ENCODE peak calls at places on chromosomes 13 and 19, in four cellular contexts. One of them, this sample, is unnamed.

GRCh38 chr19:20664917-20665781 is 3.8 kb upstream of the ZNF626 start:
- DNase-seq in adrenal gland: no peak
- DNase-seq in stomach: no peak
- DNase-seq in IMR-90: no peak
- DNase-seq in this sample: no peak

GRCh38 chr13:113209880-113210421 is 538 bp downstream of the CUL4A start:
- DNase-seq in adrenal gland: peak
- DNase-seq in stomach: peak
- DNase-seq in IMR-90: peak
- DNase-seq in this sample: peak

GRCh38 chr19:37095859-37096258 is 17.6 kb downstream of the ZNF420 start:
- DNase-seq in adrenal gland: no peak
- DNase-seq in stomach: no peak
- DNase-seq in IMR-90: no peak
- DNase-seq in this sample: peak

GRCh38 chr19:4567584-4568071 is 8.1 kb upstream of the SEMA6B start:
- DNase-seq in adrenal gland: peak
- DNase-seq in stomach: peak
- DNase-seq in IMR-90: peak
- DNase-seq in this sample: peak

GRCh38 chr13:33195693-33196464 is 89.7 kb downstream of the STARD13 start:
- DNase-seq in adrenal gland: no peak
- DNase-seq in stomach: no peak
- DNase-seq in IMR-90: no peak
- DNase-seq in this sample: no peak

GRCh38 chr13:60143775-60144174 is 20.0 kb downstream of the DIAPH3 start:
- DNase-seq in adrenal gland: no peak
- DNase-seq in stomach: no peak
- DNase-seq in IMR-90: no peak
- DNase-seq in this sample: no peak

GRCh38 chr13:49690990-49691886 is at the start of gene EBPL:
- DNase-seq in adrenal gland: peak
- DNase-seq in stomach: peak
- DNase-seq in IMR-90: peak
- DNase-seq in this sample: peak

GRCh38 chr13:24842533-24843278 is 78.7 kb downstream of the RNF17 start:
- DNase-seq in adrenal gland: no peak
- DNase-seq in stomach: no peak
- DNase-seq in IMR-90: no peak
- DNase-seq in this sample: no peak

GRCh38 chr13:35349673-35350278 is 126.7 kb downstream of the MAB21L1 start:
- DNase-seq in adrenal gland: no peak
- DNase-seq in stomach: no peak
- DNase-seq in IMR-90: no peak
- DNase-seq in this sample: peak

GRCh38 chr13:105196052-105196451 is 1339.4 kb downstream of the EFNB2 start:
- DNase-seq in adrenal gland: no peak
- DNase-seq in stomach: no peak
- DNase-seq in IMR-90: peak
- DNase-seq in this sample: no peak

GRCh38 chr13:110138009-110138699 is 168.8 kb downstream of the COL4A1 start:
- DNase-seq in adrenal gland: peak
- DNase-seq in stomach: peak
- DNase-seq in IMR-90: peak
- DNase-seq in this sample: peak
- TF ChIP-seq POLR2A in adrenal gland: no peak
- TF ChIP-seq POLR2A in stomach: no peak
- TF ChIP-seq POLR2A in IMR-90: no peak
- TF ChIP-seq POLR2A in this sample: peak

DNA sequence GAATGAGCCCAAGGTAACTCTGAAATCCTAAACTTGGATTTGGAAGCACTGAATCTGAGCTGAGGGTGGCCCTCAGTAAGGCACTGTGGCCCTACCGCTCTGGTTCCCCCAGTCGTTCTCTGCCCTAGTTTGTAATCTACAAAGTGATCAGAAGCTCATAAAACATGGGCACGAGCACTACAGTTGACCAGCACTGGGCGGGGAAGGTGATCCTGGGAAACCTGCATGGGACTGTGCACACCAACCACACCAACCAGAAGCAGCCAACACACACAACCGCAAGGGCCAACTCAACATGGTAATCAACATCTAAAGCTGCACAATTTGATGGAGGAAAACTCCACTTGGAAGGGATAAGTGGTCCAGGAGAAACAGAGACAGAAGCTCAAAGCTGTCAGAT is 22.9 kb downstream of the SLC7A1 start:
- DNase-seq in adrenal gland: no peak
- DNase-seq in stomach: no peak
- DNase-seq in IMR-90: no peak
- DNase-seq in this sample: no peak
- TF ChIP-seq POLR2A in adrenal gland: no peak
- TF ChIP-seq POLR2A in stomach: no peak
- TF ChIP-seq POLR2A in IMR-90: no peak
- TF ChIP-seq POLR2A in this sample: no peak

GRCh38 chr19:1266818-1267440 is 2.2 kb upstream of the CIRBP start:
- DNase-seq in adrenal gland: peak
- DNase-seq in stomach: peak
- DNase-seq in IMR-90: no peak
- DNase-seq in this sample: peak

GRCh38 chr19:1265611-1266115 is 3.5 kb upstream of the CIRBP start:
- DNase-seq in adrenal gland: peak
- DNase-seq in stomach: no peak
- DNase-seq in IMR-90: peak
- DNase-seq in this sample: peak

GRCh38 chr19:1267441-1268391 is 1.4 kb upstream of the CIRBP start:
- DNase-seq in adrenal gland: peak
- DNase-seq in stomach: no peak
- DNase-seq in IMR-90: peak
- DNase-seq in this sample: no peak

GRCh38 chr19:1264801-1265610 is 4.1 kb upstream of the CIRBP start:
- DNase-seq in adrenal gland: peak
- DNase-seq in stomach: peak
- DNase-seq in IMR-90: peak
- DNase-seq in this sample: peak

GRCh38 chr19:1266116-1266817 is 2.9 kb upstream of the CIRBP start:
- DNase-seq in adrenal gland: peak
- DNase-seq in stomach: peak
- DNase-seq in IMR-90: peak
- DNase-seq in this sample: peak
- TF ChIP-seq POLR2A in adrenal gland: no peak
- TF ChIP-seq POLR2A in stomach: no peak
- TF ChIP-seq POLR2A in IMR-90: peak
- TF ChIP-seq POLR2A in this sample: no peak

GRCh38 chr19:17264641-17264979 is at the start of gene USHBP1:
- DNase-seq in adrenal gland: no peak
- DNase-seq in stomach: no peak
- DNase-seq in IMR-90: no peak
- DNase-seq in this sample: no peak
- TF ChIP-seq POLR2A in adrenal gland: no peak
- TF ChIP-seq POLR2A in stomach: no peak
- TF ChIP-seq POLR2A in IMR-90: no peak
- TF ChIP-seq POLR2A in this sample: no peak

DNA sequence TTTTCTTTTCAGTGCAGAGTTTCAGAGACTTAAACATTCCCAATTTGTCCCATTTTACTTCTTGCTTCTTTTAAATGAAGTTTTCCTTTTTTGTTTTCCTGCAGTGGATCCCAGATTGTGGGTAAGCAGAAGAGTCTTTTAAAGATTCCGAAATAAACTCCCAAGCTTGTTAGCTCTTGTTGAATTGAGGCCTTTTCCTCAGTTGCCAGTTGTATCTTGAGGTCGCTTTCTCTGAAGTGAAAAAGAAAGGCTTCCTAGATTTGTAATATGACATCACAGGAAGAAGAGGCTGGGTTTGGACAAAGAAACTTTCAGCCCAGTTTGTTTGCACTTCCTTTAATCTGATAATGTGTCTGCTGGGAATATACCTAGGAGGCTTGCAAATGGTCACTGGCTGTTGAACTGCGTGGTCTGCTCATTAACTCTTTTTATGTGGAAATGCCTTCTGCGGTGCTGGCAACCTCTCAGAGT is at the start of gene LPAR6:
- DNase-seq in adrenal gland: no peak
- DNase-seq in stomach: no peak
- DNase-seq in IMR-90: peak
- DNase-seq in this sample: no peak
- TF ChIP-seq POLR2A in adrenal gland: peak
- TF ChIP-seq POLR2A in stomach: no peak
- TF ChIP-seq POLR2A in IMR-90: no peak
- TF ChIP-seq POLR2A in this sample: no peak

GRCh38 chr19:19191920-19192882 is at the start of the genes BORCS8 and RFXANK:
- DNase-seq in adrenal gland: peak
- DNase-seq in stomach: peak
- DNase-seq in IMR-90: peak
- DNase-seq in this sample: peak
- TF ChIP-seq POLR2A in adrenal gland: peak
- TF ChIP-seq POLR2A in stomach: no peak
- TF ChIP-seq POLR2A in IMR-90: no peak
- TF ChIP-seq POLR2A in this sample: peak

DNA sequence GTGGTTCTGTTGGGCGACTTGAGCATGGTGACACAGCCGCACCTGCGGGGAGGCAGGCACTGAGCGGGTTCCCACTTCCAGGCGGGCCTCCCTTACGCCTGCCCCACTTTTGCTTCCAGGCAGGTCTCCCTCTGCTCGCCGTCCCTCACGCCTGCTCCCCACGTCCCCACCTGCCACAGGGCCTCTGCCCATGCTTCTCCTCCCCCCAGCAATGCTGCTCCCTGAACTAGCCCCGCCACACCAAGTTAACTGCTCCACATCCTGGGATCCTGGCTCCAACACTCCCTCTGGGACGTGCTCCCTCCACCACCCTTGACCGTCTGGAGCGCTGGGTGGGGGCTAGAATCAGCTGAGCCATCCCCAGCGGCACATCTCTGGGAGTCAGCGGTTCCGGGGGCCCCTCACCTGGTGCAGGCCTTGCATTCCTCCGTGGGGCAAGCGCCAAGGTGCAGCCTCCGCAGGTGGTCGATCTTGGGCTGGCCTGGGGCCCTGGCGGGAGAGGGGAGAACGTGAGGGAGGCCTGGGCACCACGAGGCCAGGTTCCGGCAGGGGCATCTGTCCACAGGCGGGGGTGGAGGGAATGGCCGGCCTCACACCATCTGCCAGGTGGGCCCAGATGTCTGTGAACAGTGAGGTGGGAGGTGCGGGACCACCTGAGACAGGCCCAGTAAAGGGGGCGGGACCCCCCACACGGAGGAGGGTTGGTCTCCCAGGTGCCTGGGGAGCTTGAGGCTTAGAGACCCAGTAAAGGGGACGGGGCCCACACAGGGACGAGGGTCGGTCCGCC is 9.2 kb downstream of the CFD start:
- DNase-seq in adrenal gland: no peak
- DNase-seq in stomach: no peak
- DNase-seq in IMR-90: no peak
- DNase-seq in this sample: no peak
- TF ChIP-seq POLR2A in adrenal gland: no peak
- TF ChIP-seq POLR2A in stomach: no peak
- TF ChIP-seq POLR2A in IMR-90: no peak
- TF ChIP-seq POLR2A in this sample: no peak

GRCh38 chr19:43502419-43502976 is 2.0 kb downstream of the PHLDB3 start:
- DNase-seq in adrenal gland: no peak
- DNase-seq in stomach: no peak
- DNase-seq in IMR-90: no peak
- DNase-seq in this sample: no peak

GRCh38 chr19:43504426-43505185 is at the start of gene PHLDB3:
- DNase-seq in adrenal gland: no peak
- DNase-seq in stomach: peak
- DNase-seq in IMR-90: peak
- DNase-seq in this sample: no peak

GRCh38 chr19:43501661-43502418 is 2.7 kb downstream of the PHLDB3 start:
- DNase-seq in adrenal gland: no peak
- DNase-seq in stomach: no peak
- DNase-seq in IMR-90: no peak
- DNase-seq in this sample: no peak

GRCh38 chr19:43505186-43505456 is 575 bp upstream of the PHLDB3 start:
- DNase-seq in adrenal gland: no peak
- DNase-seq in stomach: no peak
- DNase-seq in IMR-90: no peak
- DNase-seq in this sample: no peak

DNA sequence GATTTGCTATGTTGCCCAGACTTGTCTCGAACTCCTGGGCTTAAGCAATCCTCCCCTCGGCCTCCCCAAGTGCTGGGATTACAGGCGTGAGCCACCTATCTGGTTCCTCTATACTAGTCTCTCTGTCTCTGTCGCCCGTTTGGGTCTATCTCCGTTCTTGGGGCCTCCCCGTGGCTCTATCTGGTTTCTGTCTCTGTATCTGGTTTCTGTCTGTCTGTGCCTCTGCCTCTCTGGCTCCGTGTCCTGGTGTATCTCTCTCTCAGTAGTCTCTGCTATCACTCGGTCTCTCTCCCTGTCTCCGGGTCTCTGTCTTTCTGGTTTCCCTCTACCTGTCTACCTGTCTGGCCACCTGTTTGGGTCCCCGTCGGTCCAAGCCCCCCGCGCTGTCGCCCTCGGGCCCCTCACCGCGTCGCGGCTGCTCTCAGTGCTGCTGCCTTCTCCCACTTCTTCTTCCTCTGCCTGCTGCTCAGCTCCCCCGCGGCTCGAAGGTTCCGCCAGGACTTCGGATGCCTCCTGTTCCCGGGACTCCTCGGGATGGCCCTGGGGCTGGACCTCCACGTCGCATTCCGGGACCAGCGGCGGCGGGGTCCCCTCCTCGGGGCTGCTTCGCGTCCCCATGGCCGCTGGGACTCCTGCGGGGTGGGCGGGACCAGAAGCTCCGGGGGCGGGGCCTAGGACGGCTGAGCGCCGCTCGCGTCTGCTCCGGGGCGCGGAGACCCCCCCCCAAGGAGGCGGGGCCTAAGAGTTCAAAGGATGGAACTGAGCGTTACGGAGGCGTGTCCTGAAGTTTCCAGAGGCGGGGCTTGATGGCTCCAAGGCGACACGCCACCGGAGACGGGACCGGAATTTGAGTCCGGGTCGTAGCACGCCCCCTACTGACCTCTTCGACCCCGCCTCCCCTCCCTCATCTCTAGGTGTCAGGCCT is 783 bp downstream of the PHLDB3 start:
- DNase-seq in adrenal gland: peak
- DNase-seq in stomach: peak
- DNase-seq in IMR-90: peak
- DNase-seq in this sample: peak
- TF ChIP-seq POLR2A in adrenal gland: no peak
- TF ChIP-seq POLR2A in stomach: no peak
- TF ChIP-seq POLR2A in IMR-90: peak
- TF ChIP-seq POLR2A in this sample: peak

DNA sequence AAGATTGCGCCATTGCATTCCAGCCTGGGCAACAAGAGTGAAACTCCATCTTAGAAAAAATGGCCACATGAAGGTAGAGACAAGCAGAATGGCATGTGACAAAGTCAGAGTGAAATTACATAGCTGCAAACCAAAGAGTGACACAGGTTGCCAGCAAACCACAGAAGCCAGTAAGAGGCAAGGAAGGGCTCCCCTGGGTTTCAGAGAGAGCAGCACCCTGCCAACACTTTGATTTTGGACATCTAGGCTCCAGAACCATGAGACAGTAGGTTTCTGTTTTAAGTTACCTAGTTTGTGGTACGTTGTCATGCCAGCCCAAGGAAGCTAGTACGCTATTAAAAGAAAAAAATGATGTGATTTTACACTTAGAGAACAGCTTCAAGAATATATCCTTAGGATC is 1.9 kb downstream of the NLRP4 start:
- DNase-seq in adrenal gland: no peak
- DNase-seq in stomach: no peak
- DNase-seq in IMR-90: no peak
- DNase-seq in this sample: no peak
- TF ChIP-seq POLR2A in adrenal gland: no peak
- TF ChIP-seq POLR2A in stomach: no peak
- TF ChIP-seq POLR2A in IMR-90: no peak
- TF ChIP-seq POLR2A in this sample: no peak

This sample was measured in erythroblast.